ENCODE peak calls at places on chromosome 3, in ten cellular contexts. W, O, R, T, C, S, D, Q, U and B are unnamed samples.

GRCh38 chr3:184335291-184335660 is 2.1 kb upstream of the FAM131A start:
- DNase-seq in W (no peak), O (no peak), T (no peak), U (no peak), Q (no peak), D (no peak), C (no peak), R (no peak), S (peak; percentile 32), B (no peak)

GRCh38 chr3:68631810-68632545 is 300.4 kb downstream of the TAFA4 start:
- DNase-seq in W (no peak), C (no peak), O (no peak), S (no peak), U (no peak), T (no peak), R (no peak), D (no peak), Q (no peak), B (no peak)

GRCh38 chr3:149247025-149247710 is 25.5 kb upstream of the CP start:
- DNase-seq in D (no peak), Q (no peak), R (no peak), T (no peak), S (no peak), U (no peak), W (no peak), O (no peak), C (no peak), B (no peak)

GRCh38 chr3:13146643-13147143 is 73.5 kb upstream of the IQSEC1 start:
- DNase-seq in C (no peak), S (no peak), U (no peak), T (no peak), O (no peak), Q (no peak), R (no peak), W (peak; percentile 55), D (no peak), B (no peak)

GRCh38 chr3:35946121-35946856 is 307.0 kb downstream of the ARPP21 start:
- DNase-seq in T (peak; percentile 13), D (no peak), R (no peak), O (no peak), U (no peak), S (peak; percentile 79), W (no peak), Q (no peak), C (no peak), B (no peak)

GRCh38 chr3:111769110-111769509 is 90.0 kb upstream of the PHLDB2 start:
- DNase-seq in C (no peak), T (no peak), U (no peak), S (no peak), D (no peak), R (no peak), O (no peak), W (no peak), Q (no peak), B (no peak)

GRCh38 chr3:122745365-122746021 is 48.1 kb downstream of the HSPBAP1 start:
- DNase-seq in S (no peak), R (peak; percentile 50), C (no peak), Q (no peak), O (no peak), T (no peak), D (no peak), U (no peak), W (no peak), B (peak; percentile 49)

GRCh38 chr3:184635126-184635525 is 73.5 kb downstream of the EPHB3 start:
- DNase-seq in U (no peak), Q (no peak), W (no peak), S (no peak), O (no peak), T (no peak), R (no peak), D (no peak), C (no peak), B (no peak)

GRCh38 chr3:53166781-53167291 is 5.8 kb downstream of the PRKCD start:
- DNase-seq in C (peak; percentile 33), R (peak; percentile 67), D (peak; percentile 56), U (no peak), O (no peak), Q (no peak), T (no peak), S (no peak), W (no peak), B (no peak)

GRCh38 chr3:133821767-133822638 is 16.4 kb downstream of the SRPRB start:
- DNase-seq in U (peak; percentile 93), T (peak; percentile 34), D (peak; percentile 35), S (no peak), Q (no peak), C (peak; percentile 57), O (peak; percentile 34), R (peak; percentile 80), W (no peak), B (peak; percentile 63)

GRCh38 chr3:27224197-27224596 is 145.0 kb downstream of the NEK10 start:
- DNase-seq in R (peak; percentile 54), T (no peak), O (no peak), S (no peak), D (no peak), W (no peak), Q (no peak), U (no peak), C (no peak), B (no peak)

GRCh38 chr3:43401171-43401570 is 114.8 kb downstream of the SNRK start:
- DNase-seq in D (no peak), R (no peak), S (no peak), W (no peak), Q (no peak), T (no peak), U (no peak), O (no peak), C (no peak), B (no peak)

DNA sequence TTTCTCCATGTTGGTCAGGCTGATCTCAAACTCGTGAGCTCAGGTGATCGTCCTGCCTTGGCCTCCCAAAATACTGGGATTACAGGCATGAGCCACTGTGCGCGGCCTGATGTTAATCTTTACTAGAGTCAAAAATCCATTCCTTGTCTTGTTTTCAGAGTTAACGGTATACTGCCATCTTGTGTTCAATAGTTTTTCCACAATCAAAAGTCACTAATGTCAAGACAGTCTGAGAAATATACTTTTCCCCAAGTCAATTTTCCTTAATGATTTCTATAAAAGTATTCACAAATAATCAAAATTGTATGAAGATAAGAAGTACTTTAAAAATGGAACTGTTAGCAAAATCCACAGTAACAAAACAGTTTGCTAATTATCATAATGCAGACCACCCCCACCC is 8.5 kb downstream of the CRBN start:
- DNase-seq in U (no peak), Q (no peak), D (no peak), S (peak; percentile 56), W (no peak), O (no peak), T (peak; percentile 57), C (no peak), R (peak; percentile 7), B (no peak)
- TF ChIP-seq CTCF in U (peak; percentile 37), Q (peak; percentile 33), D (peak; percentile 23), S (peak; percentile 60), W (no peak), O (peak; percentile 16), T (peak; percentile 50), C (no peak), R (no peak), B (peak; percentile 31)

GRCh38 chr3:66153471-66153870 is 67.3 kb upstream of the SLC25A26 start:
- DNase-seq in D (no peak), Q (no peak), C (no peak), U (no peak), S (no peak), T (no peak), W (no peak), O (no peak), R (no peak), B (peak; percentile 76)
- H3K4me3 ChIP-seq in D (peak overlapping the region; percentile 28), Q (no peak overlapping the region), C (no peak overlapping the region), U (peak overlapping the region; percentile 41), S (no peak overlapping the region), T (no peak overlapping the region), W (peak overlapping the region; percentile 66), O (no peak overlapping the region), R (peak overlapping the region; percentile 44), B (peak overlapping the region; percentile 16)

GRCh38 chr3:8504611-8504973 is 3.0 kb downstream of the LMCD1 start:
- DNase-seq in C (no peak), S (no peak), U (no peak), Q (no peak), O (no peak), R (no peak), D (no peak), W (no peak), T (no peak), B (no peak)

GRCh38 chr3:8501388-8502131 is at the start of gene LMCD1:
- DNase-seq in T (peak; percentile 6), Q (peak; percentile 95), U (peak; percentile 96), C (peak; percentile 87), S (peak; percentile 94), O (peak; percentile 95), D (peak; percentile 72), R (peak; percentile 96), W (peak; percentile 99), B (peak; percentile 84)

GRCh38 chr3:8503461-8503860 is 1.8 kb downstream of the LMCD1 start:
- DNase-seq in C (no peak), R (no peak), Q (no peak), T (no peak), D (no peak), W (no peak), U (no peak), S (no peak), O (no peak), B (no peak)

GRCh38 chr3:8505621-8506020 is 4.0 kb downstream of the LMCD1 start:
- DNase-seq in T (no peak), S (no peak), Q (no peak), R (no peak), W (no peak), O (peak; percentile 68), D (no peak), U (no peak), C (no peak), B (no peak)

GRCh38 chr3:8503871-8504610 is 2.4 kb downstream of the LMCD1 start:
- DNase-seq in R (no peak), D (no peak), T (no peak), Q (peak; percentile 56), U (no peak), O (no peak), C (no peak), S (peak; percentile 86), W (no peak), B (no peak)
- TF ChIP-seq CTCF in R (no peak), D (no peak), T (no peak), Q (peak; percentile 18), U (no peak), O (no peak), C (no peak), S (peak; percentile 35), W (no peak), B (peak; percentile 5)

DNA sequence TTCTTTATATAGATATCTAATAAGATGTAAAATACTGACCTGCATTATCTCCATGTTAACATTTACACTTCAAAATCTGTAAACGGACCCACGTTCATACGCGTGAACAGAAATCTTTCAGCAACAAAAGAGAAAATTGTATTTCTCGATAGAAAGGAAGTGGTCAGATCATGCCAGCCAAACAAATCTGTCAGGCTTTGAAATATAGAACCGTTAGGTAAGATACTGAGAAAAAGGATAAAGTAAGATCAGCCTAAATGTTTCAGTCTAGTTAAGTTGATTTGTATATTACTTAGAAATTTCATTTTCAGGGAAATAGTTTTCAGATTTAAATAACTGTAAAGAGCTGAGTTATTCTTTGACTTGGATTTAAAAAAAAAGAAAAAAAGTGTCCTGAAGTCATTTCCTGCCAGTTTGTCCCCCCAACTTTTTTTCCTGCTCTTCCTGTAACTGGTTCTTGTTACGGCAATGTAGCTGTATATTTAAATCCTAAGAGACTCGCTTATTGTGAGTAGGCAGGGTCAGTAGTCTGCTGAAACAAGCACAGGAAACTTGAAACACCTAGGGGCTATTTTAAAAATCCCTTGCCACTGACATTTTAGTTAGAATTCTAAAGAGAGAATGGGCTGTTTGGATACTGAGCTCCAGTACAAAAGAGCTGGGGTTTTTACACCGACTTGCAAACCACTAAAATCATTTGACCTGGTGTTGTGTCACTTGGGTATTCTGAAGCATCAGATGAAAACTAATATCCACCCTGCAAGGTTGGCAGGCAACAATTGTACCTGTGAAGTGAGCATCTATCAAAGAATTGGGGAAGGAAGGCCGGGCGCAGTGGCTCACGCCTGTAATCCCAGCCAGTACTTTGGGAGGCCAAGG is 237.5 kb downstream of the UBE2E2 start:
- DNase-seq in S (no peak), D (no peak), C (no peak), U (no peak), O (no peak), T (no peak), Q (no peak), W (no peak), R (no peak), B (no peak)
- H3K4me3 ChIP-seq in S (no peak overlapping the region), D (no peak overlapping the region), C (no peak overlapping the region), U (no peak overlapping the region), O (no peak overlapping the region), T (no peak overlapping the region), Q (no peak overlapping the region), W (no peak overlapping the region), R (no peak overlapping the region), B (no peak overlapping the region)